ENCODE peak calls at places on chromosomes 6 and 20, in four cellular contexts. Z is fibroblast of lung, V is endothelial cell of umbilical vein, Y is mucosa of descending colon. W is an unnamed sample.

GRCh38 chr6:108115598-108116058 is 41.1 kb upstream of the OSTM1 start:
- DNase-seq in Z (peak; percentile 33), Y (no peak), V (peak; percentile 36), W (peak; percentile 47)

GRCh38 chr6:28683945-28684538 is 158.4 kb downstream of the GPX5 start:
- DNase-seq in V (peak; percentile 55), Y (no peak), Z (peak; percentile 58), W (peak; percentile 70)

GRCh38 chr6:75243333-75244062 is at the start of gene COX7A2:
- DNase-seq in V (peak; percentile 98), Z (peak; percentile 99), Y (peak; percentile 90), W (peak; percentile 97)

GRCh38 chr6:169851641-169852503 is 100.5 kb downstream of the ERMARD start:
- DNase-seq in Y (no peak), Z (no peak), V (peak; percentile 93), W (peak; percentile 80)

GRCh38 chr6:30163090-30163917 is at the start of gene TRIM15:
- DNase-seq in Z (no peak), Y (peak; percentile 94), V (no peak), W (peak; percentile 60)

GRCh38 chr6:152720964-152721363 is 23.3 kb downstream of the MYCT1 start:
- DNase-seq in Z (no peak), V (peak; percentile 81), Y (no peak), W (peak; percentile 50)

GRCh38 chr6:79005024-79005423 is 73.0 kb downstream of the PHIP start:
- DNase-seq in Z (no peak), V (peak; percentile 64), Y (no peak), W (no peak)

GRCh38 chr6:3654898-3655297 is 96.6 kb downstream of the PXDC1 start:
- DNase-seq in Y (no peak), Z (no peak), V (no peak), W (no peak)

GRCh38 chr6:89874438-89874837 is 19.8 kb upstream of the GJA10 start:
- DNase-seq in V (no peak), Z (no peak), Y (no peak), W (no peak)

GRCh38 chr6:21185849-21186478 is 407.6 kb upstream of the SOX4 start:
- DNase-seq in Y (no peak), V (peak; percentile 12), Z (no peak), W (no peak)

GRCh38 chr6:133955582-133956412 is 2.8 kb downstream of the TBPL1 start:
- DNase-seq in V (no peak), Y (no peak), Z (no peak), W (no peak)

GRCh38 chr20:39112196-39112743 is 150.1 kb downstream of the DHX35 start:
- DNase-seq in Z (peak; percentile 39), V (peak; percentile 41), Y (no peak), W (peak; percentile 48)

GRCh38 chr20:24981282-24981681 is 11.3 kb downstream of the APMAP start:
- DNase-seq in V (no peak), Y (no peak), Z (no peak), W (no peak)

GRCh38 chr20:50475879-50476292 is 34.3 kb upstream of the PTPN1 start:
- DNase-seq in Z (peak; percentile 61), Y (peak; percentile 68), V (peak; percentile 80), W (peak; percentile 43)

GRCh38 chr20:4597215-4597614 is 124.5 kb upstream of the PRND start:
- DNase-seq in V (no peak), Y (no peak), Z (no peak), W (no peak)

GRCh38 chr6:73943401-73943800 is 247.4 kb downstream of the CD109 start:
- DNase-seq in V (no peak), Z (no peak), Y (no peak), W (peak; percentile 4)

GRCh38 chr20:11675920-11676617 is 241.6 kb upstream of the BTBD3 start:
- DNase-seq in Y (no peak), V (no peak), Z (peak; percentile 0), W (no peak)

GRCh38 chr20:34220581-34220980 is 20.6 kb upstream of the ASIP start:
- DNase-seq in Y (no peak), Z (peak; percentile 2), V (peak; percentile 78), W (peak; percentile 58)

GRCh38 chr6:11497881-11498280 is 39.7 kb upstream of the TMEM170B start:
- DNase-seq in Z (no peak), Y (no peak), V (no peak), W (peak; percentile 75)

GRCh38 chr20:62134735-62135231 is 8.4 kb downstream of the PSMA7 start:
- DNase-seq in Z (peak; percentile 83), V (peak; percentile 28), Y (no peak), W (no peak)

GRCh38 chr6:140980265-140980887 is 1152.3 kb upstream of the GJE1 start:
- DNase-seq in V (no peak), Y (no peak), Z (no peak), W (peak; percentile 1)

GRCh38 chr6:13511913-13512717 is 24.7 kb upstream of the GFOD1 start:
- DNase-seq in V (peak; percentile 66), Y (peak; percentile 67), Z (peak; percentile 25), W (no peak)

GRCh38 chr6:163231356-163232014 is 183.0 kb upstream of the QKI start:
- DNase-seq in Y (no peak), Z (no peak), V (no peak), W (peak; percentile 33)

GRCh38 chr6:13993416-13993815 is 68.7 kb downstream of the RNF182 start:
- DNase-seq in V (no peak), Z (no peak), Y (no peak), W (no peak)

GRCh38 chr20:24896984-24897383 is 52.1 kb upstream of the CST7 start:
- DNase-seq in V (no peak), Z (no peak), Y (no peak), W (no peak)

GRCh38 chr20:40797425-40797824 is 108.4 kb upstream of the MAFB start:
- DNase-seq in Y (no peak), V (no peak), Z (peak; percentile 18), W (peak; percentile 19)

GRCh38 chr6:162546905-162547304 is 180.7 kb downstream of the PRKN start:
- DNase-seq in V (no peak), Y (no peak), Z (no peak), W (no peak)

GRCh38 chr6:166724576-166724975 is 97.5 kb upstream of the RPS6KA2 start:
- DNase-seq in V (no peak), Y (no peak), Z (no peak), W (peak; percentile 46)

GRCh38 chr6:65786815-65787214 is 79.8 kb upstream of the EYS start:
- DNase-seq in Y (no peak), Z (no peak), V (no peak), W (no peak)

GRCh38 chr6:122696853-122697252 is 82.7 kb upstream of the FABP7 start:
- DNase-seq in V (peak; percentile 5), Z (no peak), Y (no peak), W (peak; percentile 97)

GRCh38 chr6:116564921-116565872 is 6.1 kb upstream of the RWDD1 start:
- DNase-seq in Y (peak; percentile 53), Z (no peak), V (peak; percentile 17), W (peak; percentile 24)

GRCh38 chr20:21607971-21608735 is 94.3 kb upstream of the NKX2-2 start:
- DNase-seq in V (no peak), Y (no peak), Z (no peak), W (no peak)

GRCh38 chr6:159969204-159969912 is 476 bp downstream of the IGF2R start:
- DNase-seq in Y (peak; percentile 78), V (peak; percentile 33), Z (no peak), W (peak; percentile 32)

GRCh38 chr6:90928051-90928450 is 341.2 kb upstream of the MAP3K7 start:
- DNase-seq in Z (no peak), V (no peak), Y (no peak), W (no peak)

GRCh38 chr20:45555198-45555597 is 8.0 kb upstream of the EPPIN start:
- DNase-seq in Z (no peak), Y (no peak), V (no peak), W (no peak)

GRCh38 chr6:109036588-109037320 is 57.9 kb downstream of the SESN1 start:
- DNase-seq in Z (no peak), Y (no peak), V (no peak), W (no peak)

DNA sequence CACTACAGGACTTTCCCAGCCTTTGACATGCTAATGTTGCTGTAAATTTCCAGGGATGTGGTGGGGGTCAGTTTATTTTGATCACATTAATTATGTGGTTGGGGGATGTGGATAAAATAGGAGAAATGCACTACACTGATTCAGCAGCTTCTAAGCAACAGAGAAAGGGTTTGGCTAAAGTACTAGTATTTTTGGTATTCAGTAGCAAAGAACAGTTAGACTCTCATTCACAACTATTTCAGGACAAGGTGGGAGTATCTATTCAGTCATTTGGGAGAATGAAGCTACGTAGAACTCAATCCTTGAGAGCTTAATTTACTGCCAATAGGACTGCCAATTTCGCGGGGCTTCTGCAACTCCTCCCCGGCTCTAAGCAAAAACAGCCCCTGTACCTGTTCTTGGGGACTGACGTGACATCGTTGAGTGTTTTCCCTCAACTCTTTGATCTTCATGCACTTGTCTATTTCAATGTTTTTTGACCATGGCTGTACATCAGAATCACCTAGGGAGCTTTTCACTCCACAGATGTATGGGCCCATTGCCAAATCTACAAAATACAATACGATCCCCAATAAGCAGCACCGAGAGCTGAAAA is 94.8 kb upstream of the NHSL1 start:
- DNase-seq in Y (no peak), V (no peak), Z (no peak), W (no peak)
- H3K4me3 ChIP-seq in Y (no peak overlapping the region), V (no peak overlapping the region), Z (peak overlapping the region; percentile 39), W (no peak overlapping the region)

GRCh38 chr6:126307859-126308258 is 32.1 kb upstream of the CENPW start:
- DNase-seq in V (peak; percentile 32), Y (no peak), Z (peak; percentile 80), W (peak; percentile 86)

GRCh38 chr6:126308367-126308766 is 31.5 kb upstream of the CENPW start:
- DNase-seq in V (no peak), Z (peak; percentile 22), Y (no peak), W (no peak)

GRCh38 chr6:126312013-126312665 is 27.8 kb upstream of the CENPW start:
- DNase-seq in Y (no peak), V (peak; percentile 27), Z (no peak), W (peak; percentile 53)
- TF ChIP-seq CTCF in Y (no peak), V (peak; percentile 23), Z (no peak), W (peak; percentile 54)

GRCh38 chr6:137430954-137431353 is 63.2 kb downstream of the OLIG3 start:
- DNase-seq in V (no peak), Z (no peak), Y (no peak), W (no peak)
- H3K4me3 ChIP-seq in V (no peak overlapping the region), Z (no peak overlapping the region), Y (no peak overlapping the region), W (no peak overlapping the region)

GRCh38 chr20:9323622-9324021 is 190.8 kb upstream of the LAMP5 start:
- DNase-seq in Y (no peak), Z (no peak), V (no peak), W (peak; percentile 23)
- TF ChIP-seq CTCF in Y (no peak), Z (peak; percentile 56), V (peak; percentile 54), W (peak; percentile 56)

DNA sequence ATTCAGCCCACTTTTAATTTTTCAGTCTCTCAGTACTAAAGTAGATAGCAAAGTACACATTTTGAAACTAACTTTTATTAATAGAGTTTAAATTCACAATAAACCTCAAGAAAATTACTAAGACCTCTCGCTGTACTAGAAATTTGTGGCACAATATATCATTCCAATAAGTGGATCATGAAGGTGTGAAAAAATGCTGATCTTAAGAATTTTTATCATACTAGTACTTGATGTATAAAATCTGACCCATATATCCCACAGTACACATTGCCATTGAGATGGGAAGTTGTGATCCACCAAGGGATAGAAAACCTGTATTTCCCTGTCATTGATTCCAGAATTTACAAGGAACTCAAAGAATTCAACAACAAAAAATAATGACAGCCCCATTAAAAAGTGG is 85.7 kb downstream of the DCDC2 start:
- DNase-seq in Z (no peak), V (no peak), Y (no peak), W (no peak)
- H3K4me3 ChIP-seq in Z (no peak overlapping the region), V (no peak overlapping the region), Y (no peak overlapping the region), W (no peak overlapping the region)

GRCh38 chr6:154991207-154991606 is 3.9 kb upstream of the TIAM2 start:
- DNase-seq in Z (no peak), V (no peak), Y (no peak), W (peak; percentile 81)
- TF ChIP-seq CTCF in Z (no peak), V (no peak), Y (no peak), W (peak; percentile 32)